ENCODE peak calls at places on chromosomes 12 and 14, in six cellular contexts. O is CD4-positive, CD25-positive, alpha-beta regulatory T cell; Z is CD4-positive, alpha-beta memory T cell; W is IMR-90; E is pancreas; B is Peyer's patch. D is an unnamed sample. For H3K27me3 and H3K4me1, the result is how much of the 10 kb centered on the place peaks cover.

GRCh38 chr12:104536841-104537240 is 80.1 kb downstream of the CHST11 start:
- DNase-seq in O (no peak), Z (no peak), W (no peak), E (no peak), B (no peak), D (no peak)

GRCh38 chr14:39417014-39417413 is 15.2 kb downstream of the FBXO33 start:
- DNase-seq in O (no peak), Z (no peak), W (no peak), E (no peak), B (no peak), D (no peak)

GRCh38 chr12:124456652-124457152 is 110.7 kb downstream of the NCOR2 start:
- DNase-seq in O (peak), Z (peak), W (no peak), E (no peak), B (peak), D (no peak)

GRCh38 chr12:19110541-19110940 is 19.0 kb upstream of the PLEKHA5 start:
- DNase-seq in O (no peak), Z (no peak), W (peak), E (no peak), B (no peak), D (no peak)

GRCh38 chr14:106185837-106186233 is 659.5 kb downstream of the TMEM121 start:
- DNase-seq in O (peak), Z (peak), W (no peak), E (no peak), B (peak), D (no peak)

GRCh38 chr12:79344855-79345840 is 345.6 kb downstream of the PAWR start:
- DNase-seq in O (peak), Z (no peak), W (peak), E (no peak), B (peak), D (no peak)

GRCh38 chr14:65332141-65332871 is 80.2 kb upstream of the FUT8 start:
- DNase-seq in O (no peak), Z (no peak), W (no peak), E (no peak), B (no peak), D (no peak)

GRCh38 chr12:27973487-27973890 is 956 bp upstream of the PTHLH start:
- DNase-seq in O (no peak), Z (no peak), W (peak), E (no peak), B (no peak), D (no peak)

GRCh38 chr12:18467636-18468520 is 206.6 kb downstream of the PIK3C2G start:
- DNase-seq in O (no peak), Z (no peak), W (peak), E (no peak), B (no peak), D (no peak)

GRCh38 chr14:75720828-75721227 is 59.8 kb downstream of the TTLL5 start:
- DNase-seq in O (no peak), Z (no peak), W (no peak), E (peak), B (no peak), D (peak)

GRCh38 chr12:91194500-91194899 is 11.9 kb upstream of the DCN start:
- DNase-seq in O (no peak), Z (no peak), W (peak), E (no peak), B (no peak), D (no peak)

GRCh38 chr14:87161502-87161901 is 831.5 kb downstream of the GALC start:
- DNase-seq in O (no peak), Z (no peak), W (no peak), E (no peak), B (no peak), D (no peak)

GRCh38 chr12:10285919-10286318 is 21.8 kb upstream of the KLRD1 start:
- DNase-seq in O (peak), Z (no peak), W (no peak), E (no peak), B (no peak), D (no peak)

GRCh38 chr12:7948585-7949264 is 12.7 kb upstream of the SLC2A3 start:
- DNase-seq in O (no peak), Z (no peak), W (no peak), E (no peak), B (no peak), D (no peak)

GRCh38 chr14:68547305-68548193 is 245.3 kb downstream of the ZFP36L1 start:
- DNase-seq in O (no peak), Z (no peak), W (peak), E (no peak), B (peak), D (peak)

GRCh38 chr12:112967306-112967705 is 11.0 kb upstream of the OAS2 start:
- DNase-seq in O (no peak), Z (no peak), W (no peak), E (no peak), B (no peak), D (no peak)

GRCh38 chr12:70822431-70822830 is 98.1 kb downstream of the PTPRR start:
- DNase-seq in O (no peak), Z (no peak), W (no peak), E (no peak), B (no peak), D (no peak)

GRCh38 chr14:51321036-51321435 is 81.0 kb downstream of the TMX1 start:
- DNase-seq in O (no peak), Z (no peak), W (no peak), E (no peak), B (no peak), D (no peak)

GRCh38 chr14:55102141-55102547 is 26.9 kb upstream of the LGALS3 start:
- DNase-seq in O (peak), Z (peak), W (peak), E (peak), B (peak), D (peak)

GRCh38 chr12:124305776-124306685 is 11.1 kb downstream of the RFLNA start:
- DNase-seq in O (no peak), Z (no peak), W (no peak), E (no peak), B (no peak), D (no peak)

GRCh38 chr12:87597114-87597513 is 432.1 kb downstream of the C12orf50 start:
- DNase-seq in O (no peak), Z (no peak), W (no peak), E (no peak), B (no peak), D (no peak)

DNA sequence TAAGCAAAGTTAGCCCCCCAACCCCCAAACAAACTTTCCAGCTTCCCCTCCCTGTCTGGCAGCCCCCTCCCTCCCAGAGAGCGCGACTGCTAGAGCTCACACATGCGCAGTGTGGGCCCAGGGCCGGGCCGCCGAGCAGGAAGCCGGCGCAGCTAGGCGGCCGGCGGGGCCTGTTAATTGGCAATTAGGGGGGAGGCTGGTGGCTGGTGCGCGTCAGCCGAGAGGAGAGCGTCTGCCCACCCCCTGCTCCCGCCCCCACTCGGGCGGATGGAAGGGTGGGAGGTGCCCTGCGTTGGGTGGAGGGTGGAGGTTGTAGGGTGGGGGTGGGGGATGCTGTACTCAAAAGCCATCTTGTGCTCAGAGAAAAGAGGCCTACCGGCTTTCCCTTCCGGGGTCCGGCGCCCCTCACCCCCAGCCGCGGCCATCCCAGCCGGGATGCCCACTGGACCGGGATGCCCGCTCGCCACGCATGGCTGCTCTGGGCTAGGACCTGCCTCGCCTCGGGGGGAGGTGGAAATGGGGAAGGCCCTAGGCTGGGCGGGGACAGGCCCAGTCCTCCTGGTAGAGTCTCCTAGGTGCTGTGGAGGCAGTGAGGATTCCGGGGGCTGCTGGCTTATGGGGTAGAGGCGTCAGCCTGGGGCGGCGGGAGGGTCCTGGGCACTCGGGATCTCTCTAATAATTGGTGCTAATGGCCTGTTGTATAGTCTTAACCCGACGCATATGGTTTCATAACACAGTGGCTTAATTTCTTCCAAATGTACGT is 9.2 kb downstream of the HOXC8 start:
- DNase-seq in O (peak), Z (peak), W (peak), E (peak), B (peak), D (no peak)
- H3K27me3 ChIP-seq in O (under half), Z (half or more), W (half or more), E (under half), B (under half), D (under half)

DNA sequence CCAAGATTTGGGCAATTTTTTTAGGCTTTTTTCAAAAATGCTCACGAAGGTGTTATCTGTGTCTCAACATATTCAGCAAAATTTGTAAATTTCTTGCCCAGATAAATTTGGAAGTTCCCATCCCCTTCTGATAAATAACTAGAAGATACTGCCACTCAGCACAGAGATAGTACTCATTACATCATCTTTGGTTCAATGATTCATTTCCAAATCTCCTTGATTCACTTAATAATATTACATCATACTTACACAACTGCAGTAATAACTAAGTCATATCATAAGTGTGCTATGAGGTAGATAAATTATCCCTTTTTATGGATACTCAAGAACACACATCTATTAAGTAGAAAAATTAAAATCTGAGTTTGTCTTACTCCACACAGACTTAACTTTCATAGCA is 89.4 kb downstream of the RPAP3 start:
- DNase-seq in O (no peak), Z (no peak), W (no peak), E (no peak), B (no peak), D (no peak)
- H3K4me1 ChIP-seq in O (under half), Z (under half), W (under half), E (under half), B (under half), D (under half)

DNA sequence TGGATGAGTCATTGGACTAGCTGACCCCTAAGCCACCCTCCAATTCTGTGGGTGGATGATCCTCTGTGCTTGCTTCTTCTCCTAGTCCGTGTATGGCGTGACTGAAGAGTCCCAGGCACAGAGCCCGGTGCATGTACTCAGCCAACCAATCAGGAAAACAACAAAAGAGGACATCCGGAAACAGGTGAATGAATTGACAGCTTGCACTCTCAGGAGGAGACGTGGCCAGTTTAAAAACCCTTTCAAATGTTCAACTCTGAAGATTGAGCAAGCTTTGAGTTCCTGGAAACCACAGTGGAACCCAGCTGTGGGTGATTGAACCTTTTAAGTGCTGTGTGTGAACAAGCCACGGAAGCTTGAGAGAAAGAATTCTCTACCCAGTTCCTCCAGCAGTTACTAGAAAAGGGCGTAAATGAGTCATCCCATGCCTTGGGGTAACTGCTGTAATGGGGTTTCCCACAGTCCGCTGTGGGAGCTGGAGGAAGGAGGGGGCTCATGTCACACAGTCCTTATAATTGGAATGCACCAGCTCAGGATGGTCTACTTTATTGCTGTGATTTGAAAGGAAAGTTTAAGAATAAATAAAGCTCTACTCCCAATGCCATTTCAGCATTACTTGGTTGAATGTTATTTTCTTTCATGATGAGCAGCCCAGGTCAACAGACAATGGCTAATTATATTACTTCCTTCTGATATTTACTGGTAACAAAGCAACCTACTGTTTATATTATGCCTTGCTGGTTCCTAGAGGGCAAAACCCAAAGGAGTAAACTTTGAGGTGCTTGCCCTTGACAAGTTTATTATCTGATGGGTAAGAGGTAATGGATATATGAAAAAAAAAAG is 417.0 kb downstream of the DPF3 start:
- DNase-seq in O (peak), Z (peak), W (peak), E (no peak), B (peak), D (peak)
- H3K4me3 ChIP-seq in O (peak), Z (no peak), W (no peak), E (no peak), B (no peak), D (no peak)

GRCh38 chr14:20632448-20632830 is 9.1 kb downstream of the OR6S1 start:
- DNase-seq in O (peak), Z (no peak), W (no peak), E (no peak), B (no peak), D (no peak)

GRCh38 chr14:20631023-20631820 is 10.3 kb downstream of the OR6S1 start:
- DNase-seq in O (peak), Z (peak), W (peak), E (peak), B (peak), D (no peak)

GRCh38 chr14:20631821-20632389 is 9.6 kb downstream of the OR6S1 start:
- DNase-seq in O (no peak), Z (no peak), W (peak), E (peak), B (peak), D (no peak)

GRCh38 chr14:20630340-20631022 is 11.0 kb downstream of the OR6S1 start:
- DNase-seq in O (peak), Z (peak), W (peak), E (no peak), B (peak), D (no peak)

DNA sequence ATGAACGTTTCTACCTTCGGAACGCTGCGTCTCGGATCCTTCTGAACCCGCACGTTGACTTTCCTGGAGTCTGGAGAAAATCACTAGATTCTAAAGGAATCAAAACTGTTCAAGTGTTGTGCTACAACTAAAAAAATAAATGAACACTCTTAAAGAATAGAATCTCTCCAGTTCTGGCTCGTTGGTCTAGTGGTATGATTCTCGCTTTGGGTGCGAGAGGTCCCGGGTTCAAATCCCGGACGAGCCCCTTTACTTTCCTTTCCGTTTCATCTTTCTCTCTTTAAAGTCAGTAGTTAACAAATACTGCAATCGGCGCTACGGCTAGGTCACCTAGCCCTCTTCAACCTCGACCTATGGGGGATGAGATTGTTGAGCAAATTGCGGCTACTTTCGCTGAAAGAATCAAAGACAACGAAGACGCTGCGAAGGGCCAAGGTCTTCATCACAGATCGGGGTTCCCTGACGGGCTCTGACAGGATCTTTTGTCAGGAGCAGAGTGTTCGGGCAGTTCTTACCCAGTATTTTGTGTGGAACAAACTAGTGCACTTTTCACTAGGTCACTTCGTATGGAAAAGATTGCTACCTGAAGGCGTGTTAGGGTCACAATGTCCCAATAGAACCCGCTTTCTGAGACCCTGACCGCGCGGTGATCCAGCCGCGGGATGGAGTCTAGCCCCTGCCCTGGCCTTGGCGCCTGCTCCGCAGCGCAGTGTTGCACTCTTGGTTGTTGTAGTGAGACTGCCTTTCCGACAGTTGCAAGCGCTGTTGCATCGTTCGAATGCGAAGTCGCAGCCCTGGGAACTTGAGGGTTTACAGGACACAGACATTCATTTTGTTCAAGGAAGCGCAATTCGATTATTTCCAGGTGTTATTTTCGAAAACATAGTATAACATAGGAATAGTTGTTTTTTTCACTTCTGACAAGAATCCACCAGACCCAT is 8.4 kb downstream of the OR6S1 start:
- DNase-seq in O (peak), Z (peak), W (peak), E (peak), B (peak), D (no peak)
- H3K27me3 ChIP-seq in O (half or more), Z (under half), W (under half), E (under half), B (under half), D (under half)

GRCh38 chr14:104780513-104781030 is 15.0 kb downstream of the AKT1 start:
- DNase-seq in O (no peak), Z (no peak), W (no peak), E (peak), B (no peak), D (no peak)

GRCh38 chr14:104781271-104782077 is 14.1 kb downstream of the AKT1 start:
- DNase-seq in O (no peak), Z (no peak), W (no peak), E (peak), B (no peak), D (no peak)

GRCh38 chr14:104783484-104784217 is 11.9 kb downstream of the AKT1 start:
- DNase-seq in O (no peak), Z (no peak), W (no peak), E (peak), B (no peak), D (no peak)

GRCh38 chr14:104782823-104783170 is 12.8 kb downstream of the AKT1 start:
- DNase-seq in O (no peak), Z (no peak), W (no peak), E (no peak), B (no peak), D (no peak)

GRCh38 chr14:104782086-104782822 is 13.3 kb downstream of the AKT1 start:
- DNase-seq in O (no peak), Z (no peak), W (no peak), E (peak), B (no peak), D (no peak)
- H3K4me1 ChIP-seq in O (under half), Z (under half), W (under half), E (under half), B (under half), D (under half)

DNA sequence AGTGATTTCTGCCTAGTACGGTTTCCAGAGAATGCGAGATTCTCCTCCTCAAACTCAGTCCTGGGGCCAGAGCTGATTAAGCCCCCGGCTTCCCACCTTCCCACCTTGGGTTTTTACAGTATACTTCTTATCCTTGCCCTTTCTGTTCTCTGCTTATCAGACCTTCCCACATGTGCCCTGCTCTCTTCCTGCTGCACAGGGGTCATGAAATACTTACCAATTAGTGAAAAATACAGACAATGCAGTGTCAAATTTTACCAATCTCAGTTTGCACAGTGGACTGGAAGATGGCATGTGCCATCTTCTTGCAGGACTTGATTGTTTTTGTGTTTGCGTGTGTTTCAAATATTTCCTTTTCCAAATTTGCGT is 14.7 kb downstream of the SUSD6 start:
- DNase-seq in O (no peak), Z (no peak), W (no peak), E (no peak), B (no peak), D (no peak)
- H3K4me3 ChIP-seq in O (peak), Z (no peak), W (no peak), E (no peak), B (no peak), D (no peak)

GRCh38 chr14:23383041-23383440 is 6.2 kb downstream of the CMTM5 start:
- DNase-seq in O (no peak), Z (no peak), W (no peak), E (no peak), B (no peak), D (no peak)

GRCh38 chr14:23381017-23381375 is 4.2 kb downstream of the CMTM5 start:
- DNase-seq in O (no peak), Z (no peak), W (no peak), E (no peak), B (no peak), D (no peak)

GRCh38 chr14:23382276-23382675 is 5.4 kb downstream of the CMTM5 start:
- DNase-seq in O (no peak), Z (no peak), W (no peak), E (no peak), B (no peak), D (no peak)

GRCh38 chr14:23380197-23381016 is 3.6 kb downstream of the CMTM5 start:
- DNase-seq in O (no peak), Z (no peak), W (no peak), E (no peak), B (no peak), D (no peak)

DNA sequence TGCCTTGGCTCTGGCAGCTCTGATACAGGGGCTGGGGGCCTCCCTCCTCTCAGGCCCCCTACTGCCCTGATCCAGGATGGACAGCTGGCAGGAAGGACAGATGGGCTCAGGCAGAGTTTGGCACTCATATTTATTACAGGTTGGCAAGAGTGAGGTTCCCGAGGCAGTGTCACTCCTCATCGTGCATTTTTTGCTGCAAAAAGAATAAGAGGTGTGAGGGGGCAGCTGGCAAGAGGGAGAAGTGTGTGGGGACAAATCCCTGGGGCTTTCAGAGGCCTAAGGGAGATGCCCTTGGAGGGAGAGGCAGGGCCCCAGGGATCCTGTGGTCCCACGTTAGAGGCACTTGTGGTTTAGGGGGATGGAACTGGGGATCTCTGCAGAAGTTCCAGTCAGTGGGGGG is 5.0 kb downstream of the CMTM5 start:
- DNase-seq in O (no peak), Z (no peak), W (no peak), E (no peak), B (no peak), D (no peak)
- H3K27me3 ChIP-seq in O (under half), Z (under half), W (under half), E (under half), B (under half), D (under half)